ENCODE peak calls at places on chromosomes 1 and 21, in nine cellular contexts. Y, Q, J, L, T, S, R, H and K are unnamed samples.

GRCh38 chr1:93448983-93449805 is 1.3 kb downstream of the FNBP1L start:
- DNase-seq in Y (no peak), Q (peak), J (peak), L (peak), T (peak), S (peak), R (no peak), H (no peak), K (peak)

GRCh38 chr1:41672173-41672572 is 187.7 kb upstream of the EDN2 start:
- DNase-seq in Y (no peak), Q (no peak), J (no peak), L (no peak), T (peak), S (no peak), R (no peak), H (peak), K (no peak)

GRCh38 chr1:204261746-204262505 is 48.1 kb upstream of the GOLT1A start:
- DNase-seq in Y (no peak), Q (no peak), J (no peak), L (no peak), T (no peak), S (no peak), R (no peak), H (no peak), K (no peak)

GRCh38 chr1:35622510-35623171 is 18.7 kb downstream of the PSMB2 start:
- DNase-seq in Y (no peak), Q (peak), J (no peak), L (no peak), T (no peak), S (no peak), R (no peak), H (no peak), K (no peak)

GRCh38 chr1:163315773-163316374 is 5.9 kb upstream of the NUF2 start:
- DNase-seq in Y (no peak), Q (no peak), J (peak), L (peak), T (peak), S (peak), R (no peak), H (no peak), K (no peak)

GRCh38 chr1:3924186-3924815 is 24.2 kb upstream of the C1orf174 start:
- DNase-seq in Y (no peak), Q (no peak), J (no peak), L (no peak), T (no peak), S (no peak), R (no peak), H (no peak), K (no peak)

GRCh38 chr1:239814306-239814881 is 277.3 kb upstream of the FMN2 start:
- DNase-seq in Y (no peak), Q (peak), J (no peak), L (peak), T (peak), S (peak), R (no peak), H (no peak), K (peak)

GRCh38 chr1:192512426-192513125 is 63.0 kb upstream of the RGS1 start:
- DNase-seq in Y (no peak), Q (no peak), J (peak), L (no peak), T (no peak), S (no peak), R (no peak), H (no peak), K (no peak)

GRCh38 chr1:245116131-245116530 is 38.7 kb upstream of the KIF26B start:
- DNase-seq in Y (no peak), Q (no peak), J (no peak), L (no peak), T (no peak), S (no peak), R (no peak), H (no peak), K (no peak)

GRCh38 chr1:94324168-94324544 is 86.8 kb upstream of the ARHGAP29 start:
- DNase-seq in Y (no peak), Q (no peak), J (peak), L (no peak), T (no peak), S (no peak), R (no peak), H (no peak), K (no peak)

GRCh38 chr1:36384542-36385409 is 948 bp downstream of the STK40 start:
- DNase-seq in Y (no peak), Q (peak), J (peak), L (peak), T (no peak), S (peak), R (peak), H (peak), K (no peak)

GRCh38 chr1:55943721-55944435 is 635.5 kb downstream of the PLPP3 start:
- DNase-seq in Y (no peak), Q (no peak), J (no peak), L (no peak), T (no peak), S (no peak), R (no peak), H (no peak), K (no peak)

GRCh38 chr21:28543975-28544374 is 448.7 kb downstream of the LTN1 start:
- DNase-seq in Y (no peak), Q (no peak), J (no peak), L (no peak), T (no peak), S (no peak), R (no peak), H (no peak), K (no peak)

GRCh38 chr1:19213580-19213979 is 3.5 kb upstream of the UBR4 start:
- DNase-seq in Y (no peak), Q (no peak), J (no peak), L (no peak), T (no peak), S (no peak), R (no peak), H (no peak), K (no peak)

GRCh38 chr1:78760858-78761257 is 111.2 kb downstream of the IFI44 start:
- DNase-seq in Y (no peak), Q (no peak), J (no peak), L (no peak), T (peak), S (no peak), R (no peak), H (no peak), K (no peak)

GRCh38 chr1:220363196-220363831 is 91.1 kb upstream of the RAB3GAP2 start:
- DNase-seq in Y (no peak), Q (no peak), J (no peak), L (peak), T (no peak), S (no peak), R (no peak), H (no peak), K (no peak)

GRCh38 chr1:116461723-116462122 is 88.7 kb downstream of the ATP1A1 start:
- DNase-seq in Y (no peak), Q (no peak), J (no peak), L (no peak), T (no peak), S (no peak), R (no peak), H (no peak), K (no peak)

GRCh38 chr1:116457944-116458343 is 84.9 kb downstream of the ATP1A1 start:
- DNase-seq in Y (no peak), Q (no peak), J (no peak), L (no peak), T (no peak), S (no peak), R (no peak), H (no peak), K (no peak)

GRCh38 chr1:116460261-116460660 is 87.2 kb downstream of the ATP1A1 start:
- DNase-seq in Y (no peak), Q (no peak), J (no peak), L (no peak), T (no peak), S (no peak), R (no peak), H (no peak), K (no peak)

GRCh38 chr1:116460748-116461376 is 87.8 kb downstream of the ATP1A1 start:
- DNase-seq in Y (no peak), Q (no peak), J (no peak), L (no peak), T (no peak), S (no peak), R (no peak), H (no peak), K (no peak)

DNA sequence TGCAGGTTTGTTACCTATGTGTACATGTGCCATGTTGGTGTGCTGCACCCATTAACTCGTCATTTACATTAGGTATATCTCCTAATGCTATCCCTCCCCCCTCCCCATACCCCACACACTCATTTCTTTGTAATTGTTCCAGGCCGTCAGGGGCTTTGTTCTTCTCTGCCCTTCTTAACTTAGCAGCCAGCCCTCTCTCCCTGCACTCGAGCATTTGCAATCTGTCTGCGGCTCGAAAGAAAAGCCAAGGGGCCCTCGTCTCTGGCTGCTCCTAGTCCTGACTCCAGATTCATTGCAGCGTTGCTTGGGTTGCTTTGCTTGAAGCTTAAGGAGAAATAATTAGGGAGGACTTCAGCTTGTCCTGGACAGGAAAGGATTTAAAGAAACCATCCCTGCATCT is 85.7 kb downstream of the ATP1A1 start:
- DNase-seq in Y (no peak), Q (no peak), J (no peak), L (no peak), T (no peak), S (no peak), R (no peak), H (no peak), K (no peak)
- TF ChIP-seq MAX in Y (no peak), Q (no peak), J (no peak), L (no peak), T (no peak), S (no peak), R (no peak), H (no peak), K (no peak)

GRCh38 chr1:170910273-170910672 is 25.1 kb upstream of the MROH9 start:
- DNase-seq in Y (no peak), Q (no peak), J (peak), L (no peak), T (no peak), S (no peak), R (no peak), H (no peak), K (no peak)
- TF ChIP-seq MAX in Y (no peak), Q (no peak), J (no peak), L (peak), T (no peak), S (no peak), R (no peak), H (no peak), K (no peak)

GRCh38 chr1:7171574-7171973 is 386.3 kb downstream of the CAMTA1 start:
- DNase-seq in Y (no peak), Q (no peak), J (no peak), L (no peak), T (no peak), S (no peak), R (no peak), H (no peak), K (no peak)

GRCh38 chr1:7174561-7174960 is 389.3 kb downstream of the CAMTA1 start:
- DNase-seq in Y (no peak), Q (no peak), J (no peak), L (no peak), T (no peak), S (no peak), R (no peak), H (no peak), K (no peak)

GRCh38 chr1:7171168-7171567 is 385.9 kb downstream of the CAMTA1 start:
- DNase-seq in Y (no peak), Q (no peak), J (no peak), L (no peak), T (no peak), S (no peak), R (no peak), H (no peak), K (no peak)

GRCh38 chr1:7174980-7175379 is 389.7 kb downstream of the CAMTA1 start:
- DNase-seq in Y (no peak), Q (no peak), J (no peak), L (no peak), T (no peak), S (no peak), R (no peak), H (no peak), K (no peak)

GRCh38 chr1:7172804-7173203 is 387.6 kb downstream of the CAMTA1 start:
- DNase-seq in Y (no peak), Q (no peak), J (no peak), L (no peak), T (no peak), S (no peak), R (no peak), H (no peak), K (no peak)
- TF ChIP-seq MAX in Y (no peak), Q (no peak), J (no peak), L (no peak), T (no peak), S (no peak), R (no peak), H (no peak), K (no peak)

GRCh38 chr1:109623601-109624161 is 4.0 kb downstream of the AMPD2 start:
- DNase-seq in Y (no peak), Q (no peak), J (no peak), L (peak), T (no peak), S (no peak), R (no peak), H (no peak), K (no peak)

GRCh38 chr1:109624215-109625010 is 4.8 kb downstream of the AMPD2 start:
- DNase-seq in Y (no peak), Q (no peak), J (no peak), L (peak), T (no peak), S (no peak), R (no peak), H (no peak), K (no peak)

GRCh38 chr1:109626682-109627408 is 7.2 kb downstream of the AMPD2 start:
- DNase-seq in Y (no peak), Q (no peak), J (no peak), L (no peak), T (no peak), S (no peak), R (no peak), H (no peak), K (peak)

GRCh38 chr1:109625601-109626560 is 6.2 kb downstream of the AMPD2 start:
- DNase-seq in Y (no peak), Q (no peak), J (no peak), L (peak), T (no peak), S (no peak), R (no peak), H (no peak), K (peak)

GRCh38 chr1:109625176-109625575 is 5.5 kb downstream of the AMPD2 start:
- DNase-seq in Y (no peak), Q (no peak), J (no peak), L (peak), T (no peak), S (no peak), R (no peak), H (no peak), K (no peak)
- TF ChIP-seq MAX in Y (no peak), Q (no peak), J (no peak), L (no peak), T (no peak), S (no peak), R (no peak), H (no peak), K (no peak)

GRCh38 chr1:118992868-118993711 is 4.9 kb upstream of the TBX15 start:
- DNase-seq in Y (no peak), Q (peak), J (no peak), L (no peak), T (no peak), S (no peak), R (no peak), H (no peak), K (no peak)
- TF ChIP-seq MAX in Y (no peak), Q (peak), J (no peak), L (no peak), T (no peak), S (no peak), R (no peak), H (no peak), K (peak)